ENCODE peak calls at places on chromosomes 7 and 10, in six cellular contexts. L, I, G, P, B and V are unnamed samples.
A peak's percentile ranks its signal among the peaks of the same experiment; 100 is the strongest.

GRCh38 chr7:40935435-40935834 is 767.5 kb downstream of the INHBA start:
- DNase-seq in L (no peak), I (no peak), G (no peak), P (no peak), B (no peak), V (no peak)

GRCh38 chr7:151249034-151249731 is 689 bp upstream of the SMARCD3 start:
- DNase-seq in L (no peak), I (no peak), G (no peak), P (no peak), B (peak; percentile 61), V (peak; percentile 84)

GRCh38 chr10:3119796-3120459 is 52.6 kb downstream of the PFKP start:
- DNase-seq in L (no peak), I (no peak), G (no peak), P (no peak), B (peak; percentile 51), V (peak; percentile 77)

GRCh38 chr7:17696422-17696821 is 243.9 kb downstream of the SNX13 start:
- DNase-seq in L (no peak), I (peak; percentile 46), G (no peak), P (no peak), B (no peak), V (no peak)

GRCh38 chr7:32511791-32512190 is 16.5 kb downstream of the AVL9 start:
- DNase-seq in L (no peak), I (no peak), G (no peak), P (no peak), B (no peak), V (no peak)

GRCh38 chr7:28228386-28228785 is 47.8 kb upstream of the JAZF1 start:
- DNase-seq in L (no peak), I (no peak), G (no peak), P (no peak), B (no peak), V (no peak)

GRCh38 chr7:1288996-1289551 is 56.4 kb downstream of the UNCX start:
- DNase-seq in L (no peak), I (no peak), G (no peak), P (no peak), B (no peak), V (no peak)

GRCh38 chr10:87656431-87657072 is 3.1 kb upstream of the PAPSS2 start:
- DNase-seq in L (no peak), I (peak; percentile 51), G (no peak), P (no peak), B (peak; percentile 37), V (peak; percentile 71)

GRCh38 chr10:102918817-102919236 is 733 bp downstream of the CNNM2 start:
- DNase-seq in L (no peak), I (peak; percentile 8), G (no peak), P (no peak), B (peak; percentile 33), V (no peak)

GRCh38 chr10:128116851-128117615 is 9.2 kb downstream of the MKI67 start:
- DNase-seq in L (no peak), I (no peak), G (no peak), P (no peak), B (peak; percentile 19), V (no peak)

GRCh38 chr10:58282615-58283014 is 13.7 kb downstream of the CISD1 start:
- DNase-seq in L (no peak), I (no peak), G (peak; percentile 70), P (no peak), B (no peak), V (no peak)

GRCh38 chr10:31582365-31583052 is 263.5 kb downstream of the ZEB1 start:
- DNase-seq in L (peak; percentile 19), I (no peak), G (no peak), P (no peak), B (no peak), V (peak; percentile 73)

GRCh38 chr7:6178273-6179029 is 94.0 kb downstream of the CYTH3 start:
- DNase-seq in L (no peak), I (no peak), G (no peak), P (no peak), B (no peak), V (no peak)

GRCh38 chr7:143284591-143285453 is at the start of gene TMEM139:
- DNase-seq in L (no peak), I (peak; percentile 86), G (no peak), P (no peak), B (peak; percentile 75), V (peak; percentile 56)

GRCh38 chr7:157431951-157432540 is 95.2 kb downstream of the DNAJB6 start:
- DNase-seq in L (no peak), I (no peak), G (no peak), P (no peak), B (no peak), V (no peak)

GRCh38 chr7:115558186-115558585 is 472.4 kb downstream of the TFEC start:
- DNase-seq in L (no peak), I (no peak), G (no peak), P (no peak), B (no peak), V (no peak)

GRCh38 chr7:97844036-97844435 is 28.2 kb downstream of the ASNS start:
- DNase-seq in L (peak; percentile 16), I (peak; percentile 6), G (no peak), P (no peak), B (no peak), V (peak; percentile 35)

GRCh38 chr10:17240617-17241016 is 12.6 kb downstream of the VIM start:
- DNase-seq in L (no peak), I (no peak), G (no peak), P (no peak), B (no peak), V (no peak)

GRCh38 chr10:8300925-8301707 is 246.6 kb downstream of the GATA3 start:
- DNase-seq in L (no peak), I (no peak), G (no peak), P (no peak), B (no peak), V (peak; percentile 51)

GRCh38 chr7:6615853-6616555 is 594 bp downstream of the ZNF853 start:
- DNase-seq in L (no peak), I (peak; percentile 24), G (no peak), P (no peak), B (no peak), V (peak; percentile 83)

GRCh38 chr7:150357277-150357676 is 11.3 kb upstream of the REPIN1 start:
- DNase-seq in L (no peak), I (no peak), G (no peak), P (no peak), B (peak; percentile 15), V (no peak)

GRCh38 chr7:80724249-80724871 is 85.9 kb downstream of the CD36 start:
- DNase-seq in L (no peak), I (peak; percentile 13), G (no peak), P (no peak), B (no peak), V (no peak)

GRCh38 chr10:110411047-110411410 is 86.7 kb upstream of the DUSP5 start:
- DNase-seq in L (peak; percentile 78), I (no peak), G (no peak), P (no peak), B (no peak), V (no peak)

GRCh38 chr7:152335900-152336571 is 99.8 kb downstream of the KMT2C start:
- DNase-seq in L (no peak), I (no peak), G (no peak), P (no peak), B (no peak), V (no peak)

GRCh38 chr10:114681542-114681941 is 23.5 kb upstream of the ABLIM1 start:
- DNase-seq in L (peak; percentile 36), I (no peak), G (no peak), P (no peak), B (no peak), V (no peak)

GRCh38 chr7:1368682-1369571 is 90.3 kb downstream of the MICALL2 start:
- DNase-seq in L (peak; percentile 27), I (peak; percentile 10), G (no peak), P (peak; percentile 81), B (peak; percentile 100), V (peak; percentile 98)

GRCh38 chr10:69728335-69728861 is 73.3 kb upstream of the COL13A1 start:
- DNase-seq in L (no peak), I (no peak), G (no peak), P (peak; percentile 33), B (no peak), V (peak; percentile 66)
- H3K9ac ChIP-seq in L (no peak overlapping the region), I (no peak overlapping the region), G (no peak overlapping the region), P (no peak overlapping the region), B (no peak overlapping the region), V (no peak overlapping the region)

GRCh38 chr10:96830511-96831199 is 1.4 kb upstream of the LCOR start:
- DNase-seq in L (peak; percentile 75), I (peak; percentile 66), G (peak; percentile 67), P (no peak), B (no peak), V (peak; percentile 27)
- TF ChIP-seq JUND in L (no peak), I (no peak), G (no peak), P (no peak), B (no peak), V (no peak)

DNA sequence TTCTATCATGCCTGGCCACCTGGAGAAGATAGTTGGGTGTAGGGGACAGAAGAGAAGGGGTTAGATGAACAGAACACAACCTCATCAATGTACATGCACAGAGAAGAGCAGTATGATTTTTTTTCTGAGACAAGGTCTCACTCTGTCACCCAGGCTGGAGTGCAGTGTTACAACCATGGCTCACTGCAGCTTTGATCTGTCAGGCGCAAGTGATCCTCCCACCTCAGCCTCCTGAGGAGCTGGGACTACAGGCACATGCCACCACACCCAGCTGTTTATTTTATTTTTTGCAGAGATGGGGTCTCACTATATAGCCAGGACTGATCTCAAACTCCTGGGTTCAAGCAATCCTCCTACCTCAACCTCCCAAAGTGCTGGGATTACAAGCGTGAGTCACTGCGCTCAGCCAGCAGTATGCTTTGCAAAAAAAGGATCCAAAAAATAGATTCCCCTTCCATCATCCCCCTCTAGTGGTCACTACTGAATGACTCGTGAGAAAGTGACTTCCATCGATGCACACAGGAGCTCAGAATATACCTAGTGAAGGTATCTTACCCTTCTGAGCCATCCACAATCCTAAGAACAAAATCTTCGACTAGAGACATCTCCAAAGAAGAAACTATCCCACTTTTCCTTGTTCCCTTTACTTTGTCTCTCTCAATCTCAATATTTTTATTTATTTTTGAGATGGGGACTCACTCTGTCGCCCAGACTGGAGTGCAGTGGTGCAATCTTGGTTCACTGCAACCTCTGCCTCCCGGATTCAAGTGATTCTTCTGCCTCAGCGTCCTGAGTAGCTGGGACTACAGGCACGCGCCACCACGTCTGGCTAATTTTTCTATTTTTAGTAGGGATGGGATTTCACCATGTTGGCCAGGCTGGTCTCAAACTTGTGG is 21.0 kb downstream of the ZCWPW1 start:
- DNase-seq in L (peak; percentile 58), I (peak; percentile 44), G (peak; percentile 66), P (no peak), B (peak; percentile 69), V (peak; percentile 75)
- H3K9ac ChIP-seq in L (no peak overlapping the region), I (no peak overlapping the region), G (no peak overlapping the region), P (no peak overlapping the region), B (no peak overlapping the region), V (no peak overlapping the region)

DNA sequence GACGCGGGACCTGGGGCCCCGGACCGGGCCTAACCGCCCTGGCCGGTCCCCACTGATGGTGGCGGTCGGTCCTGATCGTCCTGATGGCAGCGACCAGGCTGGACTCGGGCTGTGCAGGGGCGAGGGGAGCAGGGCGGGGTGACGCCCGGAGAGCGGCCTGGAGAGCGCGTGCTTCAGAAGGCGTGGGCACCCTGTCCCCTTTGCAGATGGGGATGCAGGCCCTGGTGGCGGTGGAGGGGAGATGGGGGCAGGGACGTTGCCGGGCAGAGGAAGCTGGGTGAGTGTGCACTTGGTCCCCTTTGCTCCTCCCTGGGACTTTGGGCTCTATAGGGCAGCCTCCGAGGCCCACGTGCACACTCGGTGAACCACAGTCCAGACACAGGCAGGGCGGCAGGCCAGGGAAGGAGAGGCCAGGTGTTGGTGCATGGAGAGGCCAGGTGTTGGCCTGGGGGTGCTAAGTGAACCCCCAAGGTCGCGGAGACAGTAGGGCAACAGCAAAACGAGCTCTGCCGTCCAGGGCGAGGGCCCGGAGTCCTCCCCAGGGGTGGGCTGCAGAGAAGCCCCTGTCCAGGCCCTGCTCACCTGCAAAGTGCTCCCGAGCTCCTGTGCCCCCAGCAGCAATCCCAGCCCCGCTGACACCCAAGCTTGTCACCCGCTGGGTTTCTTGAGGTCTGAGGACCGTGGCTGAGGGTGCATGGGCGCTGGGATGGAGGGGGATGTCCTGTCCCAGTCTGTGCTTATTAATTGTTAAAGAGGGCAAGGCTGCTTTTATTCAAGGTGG is 42.3 kb upstream of the FAM20C start:
- DNase-seq in L (no peak), I (no peak), G (no peak), P (no peak), B (no peak), V (peak; percentile 80)
- TF ChIP-seq JUND in L (no peak), I (no peak), G (no peak), P (no peak), B (no peak), V (no peak)